ENCODE peak calls at places on chromosomes 3 and 15, in eight cellular contexts. C, P, Z, I, R, F, J and K are unnamed samples.

GRCh38 chr3:55491296-55491816 is 4.2 kb upstream of the WNT5A start:
- DNase-seq in C (peak; percentile 76), P (peak; percentile 50), Z (no peak), I (no peak), R (no peak), F (no peak), J (no peak), K (no peak)

GRCh38 chr3:192128922-192129321 is 598.4 kb downstream of the FGF12 start:
- DNase-seq in C (no peak), P (no peak), Z (no peak), I (no peak), R (peak; percentile 5), F (no peak), J (no peak), K (no peak)

GRCh38 chr15:58228708-58229107 is 90.5 kb downstream of the AQP9 start:
- DNase-seq in C (no peak), P (no peak), Z (no peak), I (peak; percentile 31), R (no peak), F (no peak), J (no peak), K (no peak)

GRCh38 chr15:75348563-75349350 is 1.9 kb downstream of the NEIL1 start:
- DNase-seq in C (no peak), P (no peak), Z (peak; percentile 51), I (no peak), R (no peak), F (peak; percentile 36), J (peak; percentile 40), K (no peak)

GRCh38 chr3:145144361-145144760 is 1016.6 kb downstream of the PLOD2 start:
- DNase-seq in C (no peak), P (no peak), Z (no peak), I (no peak), R (no peak), F (no peak), J (no peak), K (no peak)

GRCh38 chr3:32181370-32181769 is 57.1 kb upstream of the CMTM8 start:
- DNase-seq in C (no peak), P (peak; percentile 32), Z (no peak), I (no peak), R (no peak), F (no peak), J (no peak), K (no peak)

GRCh38 chr3:19346734-19347133 is 198.4 kb downstream of the KCNH8 start:
- DNase-seq in C (no peak), P (no peak), Z (no peak), I (no peak), R (no peak), F (no peak), J (no peak), K (no peak)

GRCh38 chr3:88433572-88433971 is 283.8 kb downstream of the C3orf38 start:
- DNase-seq in C (no peak), P (no peak), Z (no peak), I (no peak), R (no peak), F (no peak), J (no peak), K (no peak)

GRCh38 chr3:111164621-111165020 is 93.0 kb downstream of the NECTIN3 start:
- DNase-seq in C (no peak), P (no peak), Z (no peak), I (no peak), R (no peak), F (no peak), J (no peak), K (no peak)

GRCh38 chr15:32956006-32956405 is 238.2 kb downstream of the GREM1 start:
- DNase-seq in C (no peak), P (no peak), Z (peak; percentile 20), I (no peak), R (peak; percentile 25), F (no peak), J (no peak), K (no peak)

GRCh38 chr15:51387699-51388041 is 46.2 kb downstream of the GLDN start:
- DNase-seq in C (no peak), P (no peak), Z (no peak), I (no peak), R (no peak), F (no peak), J (no peak), K (no peak)

GRCh38 chr15:90213123-90213817 is 12.1 kb downstream of the SEMA4B start:
- DNase-seq in C (no peak), P (peak; percentile 51), Z (peak; percentile 91), I (no peak), R (no peak), F (peak; percentile 90), J (peak; percentile 90), K (no peak)

GRCh38 chr15:90210593-90210992 is 9.5 kb downstream of the SEMA4B start:
- DNase-seq in C (no peak), P (no peak), Z (peak; percentile 61), I (no peak), R (no peak), F (peak; percentile 81), J (peak; percentile 65), K (no peak)

GRCh38 chr15:90212221-90213079 is 11.3 kb downstream of the SEMA4B start:
- DNase-seq in C (no peak), P (peak; percentile 76), Z (peak; percentile 80), I (no peak), R (no peak), F (peak; percentile 85), J (peak; percentile 76), K (no peak)

GRCh38 chr15:90211009-90211408 is 9.9 kb downstream of the SEMA4B start:
- DNase-seq in C (no peak), P (no peak), Z (no peak), I (no peak), R (no peak), F (no peak), J (no peak), K (no peak)

DNA sequence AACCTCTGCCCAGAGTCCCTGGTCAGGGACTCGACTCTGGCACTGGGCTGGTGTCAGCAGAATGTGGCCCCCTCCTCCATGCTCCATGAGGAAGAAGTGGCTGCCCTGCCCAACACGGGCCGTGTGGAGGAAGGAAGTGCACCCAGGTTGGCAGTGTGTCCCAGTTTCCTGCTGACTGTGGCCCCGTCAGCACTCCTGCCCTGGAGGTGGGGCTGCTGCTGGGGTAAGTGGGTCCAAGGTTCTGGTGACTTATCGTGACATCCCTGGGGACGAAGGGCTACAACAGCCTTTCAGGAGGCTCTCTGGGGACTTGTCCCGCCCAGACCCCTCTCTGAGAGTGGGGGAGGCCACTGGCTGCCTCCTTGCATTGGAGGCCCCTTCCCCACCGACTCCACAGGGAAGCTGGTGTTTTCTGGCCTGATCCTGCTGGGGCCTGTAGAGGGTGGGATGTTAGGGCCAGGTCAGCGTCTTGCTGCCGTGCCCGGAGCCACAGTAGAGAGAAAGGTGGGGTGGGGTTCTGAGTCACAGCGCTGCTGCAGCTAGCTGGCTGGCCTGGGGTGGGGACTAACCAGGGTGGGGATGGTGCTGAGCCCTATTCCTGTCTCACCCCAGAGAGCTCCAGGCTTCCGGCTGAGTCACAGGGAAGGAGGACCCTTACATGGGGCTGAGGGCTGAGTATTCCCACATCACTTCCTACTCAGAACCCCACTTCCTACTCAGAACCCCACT is 10.5 kb downstream of the SEMA4B start:
- DNase-seq in C (no peak), P (no peak), Z (peak; percentile 64), I (no peak), R (no peak), F (no peak), J (peak; percentile 79), K (no peak)
- TF ChIP-seq POLR2A in C (no peak), P (no peak), Z (no peak), I (no peak), R (no peak), F (no peak), J (no peak), K (no peak)

GRCh38 chr3:129618186-129618820 is 11.8 kb upstream of the PLXND1 start:
- DNase-seq in C (no peak), P (no peak), Z (no peak), I (no peak), R (no peak), F (no peak), J (no peak), K (no peak)

GRCh38 chr3:129619726-129620162 is 13.3 kb upstream of the PLXND1 start:
- DNase-seq in C (no peak), P (no peak), Z (no peak), I (no peak), R (no peak), F (no peak), J (no peak), K (peak; percentile 20)

GRCh38 chr3:129617381-129618185 is 11.1 kb upstream of the PLXND1 start:
- DNase-seq in C (no peak), P (no peak), Z (no peak), I (no peak), R (no peak), F (no peak), J (no peak), K (no peak)

GRCh38 chr3:129620828-129621605 is 14.5 kb upstream of the PLXND1 start:
- DNase-seq in C (no peak), P (no peak), Z (no peak), I (no peak), R (no peak), F (no peak), J (no peak), K (peak; percentile 18)

GRCh38 chr3:129618901-129619671 is 12.6 kb upstream of the PLXND1 start:
- DNase-seq in C (peak; percentile 18), P (no peak), Z (no peak), I (no peak), R (no peak), F (no peak), J (no peak), K (no peak)
- H3K4me1 ChIP-seq in C (peaks cover 4% of the 10 kb centered on the region), P (peaks cover 5% of the 10 kb centered on the region), Z (peaks cover 20% of the 10 kb centered on the region), I (peaks cover 89% of the 10 kb centered on the region), R (peaks cover 92% of the 10 kb centered on the region), F (peaks cover 15% of the 10 kb centered on the region), J (peaks cover 80% of the 10 kb centered on the region), K (peaks cover 6% of the 10 kb centered on the region)

DNA sequence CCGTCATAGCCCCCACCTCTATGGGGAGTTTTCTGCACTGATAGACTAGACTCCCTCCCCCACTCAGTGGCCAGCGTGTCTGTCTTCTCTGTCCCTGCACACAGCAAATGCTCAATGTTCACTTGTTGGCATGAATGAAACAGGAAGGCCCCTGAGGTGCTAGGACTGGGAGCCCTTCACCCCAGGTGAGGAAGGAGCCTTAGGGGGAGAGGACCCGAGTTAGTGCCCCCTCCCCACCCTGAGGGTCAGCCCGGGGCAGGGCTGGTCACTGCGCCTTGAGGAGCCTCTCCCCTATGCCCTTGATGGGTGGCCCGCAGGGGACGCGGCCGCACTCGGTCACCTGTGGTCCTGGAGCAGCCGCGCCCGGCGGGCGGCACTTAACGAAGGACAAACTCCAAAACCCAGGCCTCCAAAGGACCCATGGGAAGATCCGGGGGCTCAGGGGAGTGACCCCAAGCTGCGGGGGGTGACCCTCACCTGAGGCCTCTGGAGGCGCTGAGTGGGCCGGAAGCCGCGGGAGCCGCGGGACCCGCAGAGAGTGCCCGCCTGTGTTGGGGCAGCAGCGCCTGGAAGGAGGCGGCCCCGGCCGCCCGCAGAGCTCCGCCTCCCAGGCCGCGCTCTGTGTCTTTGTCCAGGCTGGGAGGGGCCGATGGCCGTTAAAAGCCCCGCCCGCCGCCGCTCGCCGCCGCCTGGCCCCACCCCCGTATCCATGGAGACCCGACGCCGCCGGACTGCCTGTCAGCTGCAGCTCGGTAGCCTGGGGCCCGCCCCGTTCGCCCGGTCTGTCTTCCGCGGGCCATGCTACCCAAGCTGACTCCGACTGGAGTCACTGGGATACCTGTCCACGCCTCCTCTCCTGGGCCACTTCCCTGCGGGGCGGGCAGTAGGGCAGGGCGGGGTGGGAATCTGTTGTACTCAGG is 15.4 kb upstream of the FANCD2 start:
- DNase-seq in C (peak; percentile 96), P (peak; percentile 97), Z (peak; percentile 99), I (peak; percentile 95), R (peak; percentile 78), F (peak; percentile 98), J (peak; percentile 99), K (peak; percentile 99)
- TF ChIP-seq POLR2A in C (no peak), P (peak; percentile 71), Z (peak; percentile 69), I (peak; percentile 73), R (peak; percentile 61), F (peak; percentile 17), J (no peak), K (peak; percentile 60)

GRCh38 chr3:38003371-38003816 is 12.8 kb downstream of the VILL start:
- DNase-seq in C (peak; percentile 76), P (peak; percentile 65), Z (peak; percentile 79), I (peak; percentile 62), R (peak; percentile 59), F (peak; percentile 42), J (peak; percentile 79), K (peak; percentile 56)
- H3K4me1 ChIP-seq in C (peaks cover 3% of the 10 kb centered on the region), P (peaks cover 16% of the 10 kb centered on the region), Z (peaks cover 54% of the 10 kb centered on the region), I (peaks cover 13% of the 10 kb centered on the region), R (peaks cover 67% of the 10 kb centered on the region), F (peaks cover 20% of the 10 kb centered on the region), J (peaks cover 72% of the 10 kb centered on the region), K (peaks cover 2% of the 10 kb centered on the region)